ENCODE peak calls at places on chromosomes 7 and 10, in six cellular contexts. Z is GM12878, K is WTC11, S is K562, B is HepG2, I is H1. Q is an unnamed sample.

GRCh38 chr10:1401056-1401965 is 336.0 kb downstream of the ADARB2 start:
- DNase-seq in I (no peak), S (no peak), K (no peak), B (no peak), Z (no peak), Q (no peak)

GRCh38 chr10:110005716-110006115 is 2.1 kb upstream of the ADD3 start:
- DNase-seq in S (no peak), I (no peak), K (no peak), B (peak), Z (no peak), Q (peak)

GRCh38 chr7:2474224-2474623 is 2.0 kb downstream of the GRIFIN start:
- DNase-seq in Z (no peak), S (no peak), K (no peak), I (no peak), B (no peak), Q (peak)

GRCh38 chr10:97854735-97855134 is 5.1 kb downstream of the GOLGA7B start:
- DNase-seq in Z (no peak), B (no peak), K (no peak), I (no peak), S (no peak), Q (no peak)

GRCh38 chr7:38890597-38890996 is 18.4 kb downstream of the VPS41 start:
- DNase-seq in B (no peak), I (no peak), Z (no peak), K (no peak), S (no peak), Q (no peak)

GRCh38 chr10:113921571-113922370 is 67.3 kb downstream of the NHLRC2 start:
- DNase-seq in I (no peak), K (no peak), S (no peak), Z (no peak), B (no peak), Q (no peak)

GRCh38 chr10:84204122-84204521 is 9.8 kb downstream of the CDHR1 start:
- DNase-seq in B (peak), K (peak), I (no peak), S (peak), Z (no peak), Q (peak)

GRCh38 chr7:95357623-95358022 is 33.3 kb upstream of the PON1 start:
- DNase-seq in I (no peak), B (peak), Z (no peak), S (no peak), K (no peak), Q (no peak)

GRCh38 chr7:66696774-66697191 is 43.8 kb upstream of the RABGEF1 start:
- DNase-seq in I (no peak), K (no peak), S (peak), Z (no peak), B (peak), Q (no peak)

GRCh38 chr7:1975581-1975980 is 257.2 kb downstream of the MAD1L1 start:
- DNase-seq in Z (no peak), S (no peak), I (no peak), B (no peak), K (no peak), Q (no peak)

GRCh38 chr10:124408357-124408756 is 10.4 kb downstream of the OAT start:
- DNase-seq in Z (no peak), I (no peak), K (no peak), S (no peak), B (no peak), Q (no peak)

GRCh38 chr7:36318116-36318515 is 71.5 kb upstream of the ANLN start:
- DNase-seq in B (no peak), K (no peak), Z (no peak), I (no peak), S (no peak), Q (no peak)

GRCh38 chr10:112815238-112816032 is 134.6 kb upstream of the TCF7L2 start:
- DNase-seq in K (no peak), I (no peak), S (no peak), Z (no peak), B (peak), Q (no peak)

DNA sequence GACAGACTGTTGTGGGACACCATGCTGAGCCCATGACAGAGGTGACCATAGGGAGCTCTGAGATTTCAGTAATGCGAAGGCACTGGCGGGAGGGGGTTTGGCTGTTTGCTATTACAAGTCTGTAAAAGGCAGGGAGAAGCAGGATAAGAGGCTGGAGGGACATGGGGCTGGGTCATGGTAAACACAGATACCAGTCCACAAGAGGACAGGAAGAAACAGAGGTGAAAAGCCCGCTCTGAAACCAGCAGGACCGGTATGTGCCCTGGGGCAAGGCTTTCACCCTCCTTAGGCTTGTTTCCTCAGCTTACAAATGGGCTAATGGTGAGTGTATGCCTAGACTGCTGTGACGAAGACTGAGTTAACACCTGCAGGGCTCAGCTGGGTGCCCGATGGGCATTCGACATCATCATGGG is 34.1 kb downstream of the ANXA11 start:
- DNase-seq in K (no peak), S (no peak), B (no peak), Z (no peak), I (no peak), Q (peak)
- TF ChIP-seq CREB1 in K (no peak), S (no peak), B (no peak), Z (no peak), I (no peak), Q (no peak)

GRCh38 chr7:143280160-143280559 is 4.6 kb upstream of the TMEM139 start:
- DNase-seq in B (no peak), K (no peak), S (no peak), Z (no peak), I (no peak), Q (no peak)

GRCh38 chr7:143283344-143283743 is 1.4 kb upstream of the TMEM139 start:
- DNase-seq in Z (no peak), I (no peak), B (no peak), K (no peak), S (no peak), Q (peak)

GRCh38 chr7:143281529-143281928 is 3.2 kb upstream of the TMEM139 start:
- DNase-seq in B (no peak), Z (no peak), S (no peak), K (no peak), I (no peak), Q (no peak)

GRCh38 chr7:143282124-143282523 is 2.6 kb upstream of the TMEM139 start:
- DNase-seq in K (no peak), B (no peak), S (no peak), Z (no peak), I (no peak), Q (no peak)

DNA sequence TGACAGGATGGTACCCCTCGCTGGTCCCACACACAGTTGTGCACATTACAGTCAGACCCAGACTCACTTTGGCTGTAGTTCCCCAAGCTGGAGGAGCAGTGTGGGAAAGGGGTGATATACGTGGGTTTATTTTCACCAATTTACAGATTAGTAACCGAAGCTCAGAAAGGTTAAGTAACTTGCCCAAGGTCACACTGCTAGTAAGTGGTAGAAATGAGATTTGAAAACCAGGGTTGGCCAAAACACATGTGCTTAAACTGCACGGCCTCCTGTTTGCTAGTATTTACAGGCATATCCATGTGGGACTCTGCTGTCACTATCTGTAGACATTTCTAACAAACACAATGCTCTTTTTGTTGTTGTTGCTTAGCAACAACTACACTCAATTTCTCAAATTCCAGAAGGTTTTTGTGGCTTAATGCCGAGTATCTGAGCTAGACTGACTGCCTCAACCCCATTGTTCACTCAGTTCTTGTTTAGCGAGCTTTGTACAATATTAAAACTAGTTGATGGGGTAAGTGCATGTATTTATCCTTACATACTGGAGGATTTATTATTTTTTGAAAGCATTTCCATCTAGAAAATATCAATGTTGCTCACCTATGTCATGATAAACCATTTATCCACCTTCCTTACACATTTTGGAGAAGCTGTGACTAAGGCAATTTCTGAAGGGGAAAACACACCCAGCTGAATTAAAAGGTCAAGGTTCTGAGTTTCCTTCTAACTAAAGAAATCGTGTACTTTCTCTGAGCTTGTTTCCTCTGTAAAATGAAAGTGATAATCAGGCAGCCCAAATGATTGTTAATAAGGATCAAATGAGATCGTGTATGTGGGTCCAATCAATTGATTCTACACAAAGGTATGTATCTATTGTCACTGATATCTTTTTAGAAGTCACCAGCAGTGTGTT is 5.3 kb upstream of the TMEM139 start:
- DNase-seq in I (no peak), K (no peak), B (peak), Z (no peak), S (no peak), Q (peak)
- TF ChIP-seq CREB1 in I (no peak), K (no peak), B (no peak), Z (no peak), S (no peak), Q (no peak)

GRCh38 chr10:71740069-71740468 is 20.5 kb upstream of the C10orf105 start:
- DNase-seq in K (no peak), I (no peak), Z (no peak), S (no peak), B (no peak), Q (no peak)
- TF ChIP-seq CREB1 in K (no peak), I (no peak), Z (no peak), S (no peak), B (no peak), Q (no peak)

DNA sequence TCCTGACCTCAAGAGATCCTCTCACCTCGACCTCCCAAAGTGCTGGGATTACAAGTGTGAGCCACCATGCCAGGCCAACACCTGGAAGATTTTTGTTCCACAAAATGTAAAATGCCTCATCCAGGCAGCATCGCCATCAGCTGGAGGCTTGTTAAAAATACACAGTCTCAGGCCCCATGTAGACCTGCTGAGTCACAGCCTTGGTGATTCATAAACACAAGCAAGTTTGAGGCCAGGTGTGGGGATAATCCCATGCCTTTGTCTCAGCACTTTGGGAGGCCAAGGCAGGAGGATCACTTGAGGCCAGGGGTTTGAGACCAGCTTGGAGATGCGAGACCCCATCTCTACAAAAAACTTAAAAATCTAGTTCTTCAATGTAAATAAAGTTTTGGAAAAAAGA is 49.1 kb upstream of the FOXK1 start:
- DNase-seq in K (no peak), S (peak), B (peak), I (no peak), Z (no peak), Q (peak)
- TF ChIP-seq CREB1 in K (no peak), S (no peak), B (no peak), I (no peak), Z (no peak), Q (no peak)

DNA sequence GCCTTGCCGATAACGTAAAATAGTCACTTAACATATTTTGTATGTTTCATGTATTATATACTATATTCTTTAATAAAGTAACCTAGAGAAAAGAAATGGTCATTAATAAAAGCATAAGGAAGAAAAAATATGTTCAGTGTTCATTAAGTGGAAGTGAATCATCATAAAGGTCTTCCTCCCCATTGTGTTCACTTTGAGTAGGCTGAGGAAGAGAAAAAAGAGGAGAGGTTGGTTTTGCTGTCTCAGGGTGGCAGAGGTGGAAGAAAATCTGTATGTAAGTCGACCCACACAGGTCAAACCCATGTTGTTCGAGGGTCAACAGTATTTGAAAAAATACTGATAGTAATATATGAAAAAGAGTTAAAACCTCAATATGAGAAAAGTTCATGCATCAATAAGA is 90.3 kb downstream of the GLCCI1 start:
- DNase-seq in K (no peak), Z (no peak), S (no peak), I (no peak), B (no peak), Q (no peak)
- TF ChIP-seq CREB1 in K (no peak), Z (no peak), S (no peak), I (no peak), B (no peak), Q (no peak)

GRCh38 chr10:79098596-79099015 is 29.8 kb downstream of the ZMIZ1 start:
- DNase-seq in Z (peak), K (no peak), B (no peak), I (no peak), S (no peak), Q (no peak)

GRCh38 chr10:79101560-79101971 is 32.8 kb downstream of the ZMIZ1 start:
- DNase-seq in Z (no peak), I (no peak), B (no peak), K (no peak), S (no peak), Q (no peak)

GRCh38 chr10:79099898-79100448 is 31.2 kb downstream of the ZMIZ1 start:
- DNase-seq in K (no peak), B (no peak), I (no peak), Z (no peak), S (no peak), Q (no peak)

GRCh38 chr10:79102056-79102874 is 33.5 kb downstream of the ZMIZ1 start:
- DNase-seq in B (no peak), I (no peak), Z (no peak), K (no peak), S (peak), Q (peak)

GRCh38 chr10:79100761-79101160 is 32.0 kb downstream of the ZMIZ1 start:
- DNase-seq in B (no peak), Z (no peak), S (no peak), I (no peak), K (no peak), Q (no peak)
- TF ChIP-seq CREB1 in B (no peak), Z (no peak), S (no peak), I (no peak), K (no peak), Q (no peak)